ENCODE peak calls at places on chromosomes 13 and 19, in seven cellular contexts. K is H9, W is IMR-90, F is mesendoderm, L is trophoblast cell, H is neuronal stem cell, T is H1. C is an unnamed sample.

GRCh38 chr19:35090160-35090794 is 25.3 kb upstream of the FXYD3 start:
- DNase-seq in L (peak), W (peak), K (peak), H (peak), F (peak), T (peak), C (peak)

GRCh38 chr13:77397636-77398035 is 70.7 kb upstream of the MYCBP2 start:
- DNase-seq in H (no peak), W (no peak), L (no peak), K (no peak), T (no peak), F (no peak), C (no peak)

GRCh38 chr19:1668339-1669123 is 16.1 kb upstream of the TCF3 start:
- DNase-seq in F (no peak), K (no peak), H (no peak), L (no peak), W (no peak), T (peak), C (peak)

GRCh38 chr13:46405457-46405856 is 18.4 kb upstream of the RUBCNL start:
- DNase-seq in T (no peak), F (no peak), K (no peak), H (no peak), L (no peak), W (no peak), C (no peak)

GRCh38 chr19:29293292-29293691 is 80.3 kb upstream of the UQCRFS1 start:
- DNase-seq in F (no peak), T (no peak), K (no peak), H (no peak), W (no peak), L (peak), C (no peak)

GRCh38 chr19:51327066-51327985 is 14.6 kb downstream of the VSIG10L start:
- DNase-seq in W (peak), L (peak), T (peak), K (peak), H (peak), F (peak), C (peak)

GRCh38 chr19:32181356-32181920 is 164.0 kb upstream of the ZNF507 start:
- DNase-seq in W (no peak), T (no peak), K (no peak), L (no peak), F (no peak), H (peak), C (no peak)

GRCh38 chr13:80131204-80131603 is 209.7 kb downstream of the SPRY2 start:
- DNase-seq in W (peak), K (peak), L (peak), F (peak), H (no peak), T (no peak), C (peak)

GRCh38 chr19:3533563-3534216 is 5.3 kb upstream of the TEKTIP1 start:
- DNase-seq in W (no peak), F (no peak), H (no peak), T (no peak), L (no peak), K (no peak), C (no peak)

GRCh38 chr19:35061583-35062373 is 20.3 kb downstream of the HPN start:
- DNase-seq in T (no peak), H (no peak), W (peak), K (no peak), L (no peak), F (no peak), C (no peak)

GRCh38 chr13:68319384-68319783 is 1089.2 kb upstream of the PCDH9 start:
- DNase-seq in K (no peak), T (no peak), H (no peak), L (no peak), W (no peak), F (no peak), C (no peak)

GRCh38 chr13:51542358-51542972 is 41.8 kb upstream of the WDFY2 start:
- DNase-seq in L (no peak), H (no peak), F (peak), K (no peak), W (peak), T (no peak), C (peak)

GRCh38 chr13:51764184-51765141 is 39.5 kb downstream of the DHRS12 start:
- DNase-seq in K (no peak), T (no peak), L (no peak), W (peak), H (no peak), F (no peak), C (peak)

GRCh38 chr19:48735031-48735615 is 5.3 kb downstream of the RASIP1 start:
- DNase-seq in L (peak), H (no peak), W (no peak), F (peak), T (peak), K (peak), C (peak)

GRCh38 chr19:2546128-2547032 is 70.5 kb downstream of the GADD45B start:
- DNase-seq in L (peak), K (peak), F (peak), T (peak), H (peak), W (no peak), C (peak)

GRCh38 chr19:29263305-29264080 is 50.5 kb upstream of the UQCRFS1 start:
- DNase-seq in K (peak), W (peak), T (peak), F (peak), H (peak), L (peak), C (no peak)

GRCh38 chr19:6693681-6694080 is 23.7 kb upstream of the TNFSF14 start:
- DNase-seq in W (no peak), K (peak), F (no peak), H (no peak), T (no peak), L (no peak), C (no peak)

GRCh38 chr13:46121033-46121432 is 16.2 kb upstream of the CPB2 start:
- DNase-seq in T (no peak), F (no peak), H (no peak), L (peak), W (no peak), K (no peak), C (no peak)

GRCh38 chr19:9309974-9310446 is 372 bp upstream of the ZNF699 start:
- DNase-seq in L (no peak), T (peak), F (peak), K (peak), W (peak), H (no peak), C (peak)

GRCh38 chr19:8113017-8113416 is 36.4 kb downstream of the FBN3 start:
- DNase-seq in F (peak), L (peak), T (no peak), K (no peak), H (no peak), W (no peak), C (no peak)

GRCh38 chr19:2274937-2275535 is 6.9 kb downstream of the PEAK3 start:
- DNase-seq in L (peak), H (no peak), F (peak), T (peak), W (peak), K (peak), C (peak)

GRCh38 chr13:22061371-22061805 is 390.5 kb downstream of the FGF9 start:
- DNase-seq in L (peak), H (no peak), W (no peak), F (peak), T (no peak), K (peak), C (no peak)

GRCh38 chr19:49613374-49613773 is 22.4 kb downstream of the PRR12 start:
- DNase-seq in K (no peak), H (no peak), T (no peak), W (no peak), F (no peak), L (peak), C (peak)

GRCh38 chr13:29456419-29456818 is 139.1 kb downstream of the SLC7A1 start:
- DNase-seq in T (no peak), W (no peak), K (no peak), H (no peak), F (no peak), L (no peak), C (no peak)

GRCh38 chr13:37194428-37194861 is 89.0 kb upstream of the CSNK1A1L start:
- DNase-seq in L (no peak), T (no peak), H (no peak), W (peak), K (no peak), F (no peak), C (no peak)

GRCh38 chr19:10836478-10837325 is 690 bp upstream of the TMED1 start:
- DNase-seq in F (no peak), K (peak), W (no peak), T (no peak), H (no peak), L (no peak), C (no peak)

GRCh38 chr19:8194528-8195275 is 14.5 kb upstream of the CERS4 start:
- DNase-seq in T (no peak), F (no peak), W (no peak), L (no peak), K (no peak), H (no peak), C (no peak)

GRCh38 chr19:37346091-37346490 is 24.8 kb upstream of the ZNF527 start:
- DNase-seq in W (no peak), L (no peak), F (no peak), H (no peak), T (no peak), K (no peak), C (no peak)

GRCh38 chr13:31598990-31599389 is 140.3 kb upstream of the RXFP2 start:
- DNase-seq in F (no peak), H (no peak), K (no peak), L (no peak), T (no peak), W (no peak), C (no peak)

GRCh38 chr13:41411536-41411935 is 45.8 kb upstream of the RGCC start:
- DNase-seq in H (peak), F (peak), T (no peak), W (peak), L (peak), K (peak), C (peak)

GRCh38 chr19:29812080-29812880 is 489 bp downstream of the CCNE1 start:
- DNase-seq in H (peak), T (peak), K (no peak), W (no peak), F (no peak), L (no peak), C (no peak)

GRCh38 chr13:20460744-20461143 is 64.9 kb downstream of the CRYL1 start:
- DNase-seq in W (no peak), K (no peak), H (no peak), F (no peak), T (no peak), L (no peak), C (no peak)

GRCh38 chr19:18783958-18784785 is 6.9 kb downstream of the COMP start:
- DNase-seq in W (no peak), L (no peak), H (no peak), T (no peak), F (no peak), K (no peak), C (no peak)

GRCh38 chr19:46218160-46218559 is 11.4 kb upstream of the IGFL1 start:
- DNase-seq in F (peak), W (peak), T (peak), L (peak), K (peak), H (peak), C (peak)

GRCh38 chr13:29676941-29677452 is 81.5 kb upstream of the SLC7A1 start:
- DNase-seq in T (no peak), H (no peak), F (no peak), L (no peak), W (peak), K (no peak), C (no peak)

GRCh38 chr19:54100560-54100959 is at the start of gene OSCAR:
- DNase-seq in W (no peak), K (no peak), F (no peak), T (no peak), H (no peak), L (peak), C (peak)

GRCh38 chr19:11278670-11279069 is 16.3 kb upstream of the DOCK6 start:
- DNase-seq in K (no peak), F (peak), L (no peak), W (no peak), H (no peak), T (no peak), C (peak)

GRCh38 chr13:27120811-27121210 is 50.8 kb downstream of the USP12 start:
- DNase-seq in F (peak), K (no peak), L (no peak), W (peak), T (no peak), H (no peak), C (no peak)
- H3K18ac ChIP-seq in F (no peak), K (no peak), L (no peak), W (peak), T (no peak), H (no peak), C (no peak)

DNA sequence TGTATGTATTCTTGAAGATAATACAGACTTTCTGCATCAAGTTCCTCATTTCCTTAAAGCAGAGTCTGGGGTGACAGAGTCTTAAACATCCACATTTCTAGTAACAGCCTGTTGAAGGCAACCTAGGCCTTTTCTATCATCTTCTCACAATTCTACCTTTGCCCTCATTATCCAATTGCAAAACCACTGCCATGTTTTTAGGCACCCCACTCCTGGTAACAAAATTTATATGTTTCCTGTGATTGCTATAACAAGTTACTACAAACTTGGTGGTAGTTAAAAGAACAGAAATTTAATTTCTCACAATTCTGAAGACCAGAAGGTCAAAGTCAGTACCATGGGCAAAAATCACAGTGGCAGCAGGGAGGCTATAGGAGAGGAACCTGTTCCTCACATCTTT is 33.1 kb downstream of the TUBA3C start:
- DNase-seq in H (no peak), F (no peak), T (no peak), K (no peak), L (no peak), W (no peak), C (no peak)
- H3K18ac ChIP-seq in H (no peak), F (no peak), T (no peak), K (no peak), L (no peak), W (no peak), C (no peak)

DNA sequence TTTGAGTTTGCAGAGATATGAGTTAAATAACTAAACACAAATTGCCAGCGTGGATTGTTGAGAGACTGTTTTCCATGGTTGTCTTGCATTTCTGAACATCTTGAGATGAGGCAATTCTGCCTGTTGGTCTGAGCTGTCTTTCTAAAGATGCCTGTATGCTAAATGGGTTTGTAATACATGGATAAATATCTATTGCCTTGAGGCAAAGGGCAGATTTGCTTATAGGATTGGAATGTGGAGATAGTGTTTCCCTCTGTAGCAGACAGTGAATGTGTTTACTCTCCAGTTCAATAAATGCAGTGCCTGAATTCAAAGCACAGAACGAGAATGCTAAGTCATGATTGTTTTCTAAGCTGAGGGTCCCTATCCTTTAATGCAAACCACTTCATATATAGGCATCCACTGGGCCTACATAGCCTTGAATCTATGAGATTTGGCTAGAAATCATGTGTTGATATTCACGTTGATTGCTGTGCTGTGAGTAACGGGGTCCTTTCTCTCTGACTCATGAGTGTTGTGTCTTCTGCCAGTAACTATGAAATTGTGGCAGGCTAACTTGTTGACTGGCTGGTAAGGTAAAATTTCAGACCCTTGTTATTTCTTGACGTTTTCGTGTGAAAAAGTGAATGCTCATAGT is 2554.8 kb downstream of the PCDH9 start:
- DNase-seq in H (no peak), F (peak), W (peak), L (peak), T (no peak), K (no peak), C (peak)
- H3K18ac ChIP-seq in H (no peak), F (no peak), W (peak), L (no peak), T (no peak), K (no peak), C (no peak)

DNA sequence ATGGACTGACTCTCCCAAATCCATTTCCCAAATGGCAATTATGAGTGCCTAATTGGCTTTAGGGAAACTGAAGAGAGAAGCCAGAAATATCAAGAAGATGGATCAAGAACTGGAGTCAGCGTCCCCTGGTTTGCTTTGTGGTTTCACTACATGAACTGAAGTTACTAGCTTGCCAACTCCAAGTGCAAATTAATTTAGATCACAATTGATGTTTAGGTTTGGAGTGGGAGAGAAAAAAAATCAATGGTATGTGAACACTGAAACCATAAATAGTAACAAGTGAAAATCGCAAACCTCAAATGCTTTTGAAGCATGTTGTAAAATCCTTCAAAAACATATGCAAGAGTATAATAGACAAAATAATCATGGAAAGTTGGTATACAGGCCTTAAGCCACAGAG is 1528.6 kb upstream of the SLC10A2 start:
- DNase-seq in W (no peak), F (no peak), K (no peak), L (no peak), T (no peak), H (no peak), C (no peak)
- H3K18ac ChIP-seq in W (no peak), F (no peak), K (no peak), L (no peak), T (no peak), H (no peak), C (no peak)

DNA sequence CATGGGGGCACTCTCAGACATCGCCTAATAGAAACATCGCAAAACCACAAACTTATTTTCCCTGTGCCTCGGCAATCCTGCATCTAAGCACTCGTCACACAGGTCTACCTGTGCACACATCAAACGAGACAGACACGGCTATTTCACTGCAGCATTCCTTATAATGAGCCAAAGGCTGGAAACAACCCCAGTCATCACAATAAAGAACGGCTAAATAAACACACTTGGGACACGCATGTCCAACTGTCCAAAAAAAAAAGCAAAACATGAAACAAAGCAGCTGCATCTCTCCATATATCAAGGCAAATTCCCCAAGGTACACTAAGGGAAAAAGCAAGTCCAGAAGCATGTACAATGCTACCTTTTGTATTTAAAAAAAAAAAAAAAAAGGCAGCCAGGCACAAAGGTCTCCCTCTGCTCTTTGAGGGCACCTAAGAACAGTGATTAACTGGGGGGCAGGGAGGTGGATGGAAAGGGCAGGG is 27.2 kb upstream of the CCNP start:
- DNase-seq in W (no peak), F (no peak), L (no peak), K (no peak), T (no peak), H (no peak), C (no peak)
- H3K18ac ChIP-seq in W (no peak), F (no peak), L (no peak), K (no peak), T (no peak), H (no peak), C (no peak)

GRCh38 chr13:81409284-81409683 is 1068.4 kb upstream of the SPRY2 start:
- DNase-seq in F (no peak), T (no peak), W (no peak), L (no peak), H (no peak), K (no peak), C (no peak)
- H3K18ac ChIP-seq in F (no peak), T (no peak), W (no peak), L (no peak), H (no peak), K (no peak), C (no peak)

GRCh38 chr19:44900328-44901244 is 5.0 kb upstream of the APOE start:
- DNase-seq in K (no peak), H (no peak), F (no peak), L (no peak), W (no peak), T (no peak), C (no peak)
- H3K18ac ChIP-seq in K (no peak), H (no peak), F (no peak), L (no peak), W (no peak), T (no peak), C (no peak)

GRCh38 chr13:75744127-75744526 is 108.0 kb downstream of the LMO7 start:
- DNase-seq in K (no peak), L (no peak), F (no peak), W (no peak), T (no peak), H (no peak), C (no peak)
- H3K18ac ChIP-seq in K (no peak), L (no peak), F (no peak), W (no peak), T (no peak), H (no peak), C (no peak)

DNA sequence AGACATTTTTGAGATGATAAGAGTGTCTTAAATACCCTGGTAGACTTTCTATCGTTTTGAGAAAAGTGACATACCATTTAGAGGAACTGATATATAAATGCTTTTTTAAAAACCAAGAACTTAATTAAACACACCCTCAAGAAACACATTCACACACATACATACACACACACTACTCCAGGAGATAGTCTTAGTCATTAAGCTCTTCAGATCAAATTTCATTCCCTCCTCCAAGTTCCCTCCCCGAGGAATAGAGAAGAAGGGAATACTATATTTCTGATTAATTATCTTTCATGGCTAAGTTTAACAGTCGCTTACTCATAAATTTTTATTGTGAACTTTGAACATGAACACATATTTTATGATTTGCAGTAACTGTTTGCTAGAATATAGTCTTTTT is 1109.5 kb downstream of the SLITRK1 start:
- DNase-seq in T (no peak), L (no peak), K (no peak), H (no peak), W (peak), F (no peak), C (no peak)
- H3K18ac ChIP-seq in T (no peak), L (no peak), K (no peak), H (no peak), W (no peak), F (no peak), C (no peak)